ENCODE peak calls at places on chromosomes 16 and 17, in six cellular contexts. F is heart left ventricle; H is A549; I is testis; R is H9; M is CD8-positive, alpha-beta T cell. T is an unnamed sample.
A peak's percentile ranks its signal among the peaks of the same experiment; 100 is the strongest.

GRCh38 chr17:3626831-3627565 is 9.1 kb downstream of the SHPK start:
- DNase-seq in F (no peak), H (no peak), I (no peak), R (no peak), M (no peak), T (no peak)

GRCh38 chr17:79732804-79733691 is 2.3 kb downstream of the ENPP7 start:
- DNase-seq in F (no peak), H (no peak), I (no peak), R (no peak), M (no peak), T (no peak)

GRCh38 chr17:79937981-79938695 is 97.5 kb downstream of the TBC1D16 start:
- DNase-seq in F (no peak), H (no peak), I (no peak), R (no peak), M (no peak), T (no peak)

GRCh38 chr16:57137566-57138273 is 45.3 kb downstream of the CPNE2 start:
- DNase-seq in F (no peak), H (no peak), I (no peak), R (no peak), M (no peak), T (no peak)

GRCh38 chr17:7058831-7059447 is 15.0 kb upstream of the SLC16A11 start:
- DNase-seq in F (no peak), H (no peak), I (no peak), R (no peak), M (no peak), T (no peak)

GRCh38 chr17:27346228-27346899 is 52.5 kb downstream of the WSB1 start:
- DNase-seq in F (no peak), H (no peak), I (no peak), R (no peak), M (no peak), T (no peak)

GRCh38 chr16:88549671-88550643 is 20.2 kb upstream of the ZC3H18 start:
- DNase-seq in F (no peak), H (no peak), I (peak; percentile 65), R (no peak), M (no peak), T (peak; percentile 13)

GRCh38 chr16:2211923-2212347 is 1.3 kb upstream of the BRICD5 start:
- DNase-seq in F (no peak), H (no peak), I (peak; percentile 45), R (no peak), M (no peak), T (no peak)

GRCh38 chr17:29570521-29570920 is 2.0 kb downstream of the TP53I13 start:
- DNase-seq in F (peak; percentile 6), H (no peak), I (peak; percentile 10), R (no peak), M (no peak), T (no peak)

GRCh38 chr16:60203525-60204124 is 1469.5 kb upstream of the GOT2 start:
- DNase-seq in F (no peak), H (peak; percentile 5), I (no peak), R (no peak), M (no peak), T (no peak)

GRCh38 chr16:78211951-78212350 is 112.5 kb downstream of the WWOX start:
- DNase-seq in F (no peak), H (no peak), I (no peak), R (peak; percentile 71), M (no peak), T (no peak)

GRCh38 chr16:56106527-56106926 is 84.8 kb upstream of the GNAO1 start:
- DNase-seq in F (no peak), H (no peak), I (no peak), R (no peak), M (no peak), T (no peak)

GRCh38 chr16:15879255-15879804 is 9.1 kb downstream of the CEP20 start:
- DNase-seq in F (no peak), H (peak; percentile 90), I (no peak), R (no peak), M (no peak), T (no peak)

GRCh38 chr17:2711608-2712299 is at the start of gene CLUH:
- DNase-seq in F (peak; percentile 97), H (peak; percentile 98), I (peak; percentile 97), R (peak; percentile 82), M (peak; percentile 90), T (peak; percentile 79)

GRCh38 chr17:8679136-8679535 is 48.6 kb upstream of the MYH10 start:
- DNase-seq in F (no peak), H (no peak), I (no peak), R (no peak), M (no peak), T (no peak)

GRCh38 chr17:82388223-82388921 is 16.8 kb downstream of the UTS2R start:
- DNase-seq in F (no peak), H (no peak), I (no peak), R (no peak), M (no peak), T (no peak)

GRCh38 chr16:57797526-57798266 is 4.6 kb downstream of the KIFC3 start:
- DNase-seq in F (no peak), H (peak; percentile 60), I (no peak), R (peak; percentile 68), M (no peak), T (no peak)

GRCh38 chr17:50396261-50397110 is 837 bp downstream of the LRRC59 start:
- DNase-seq in F (peak; percentile 18), H (peak; percentile 58), I (peak; percentile 42), R (no peak), M (no peak), T (peak; percentile 43)

GRCh38 chr16:66409156-66409555 is 17.9 kb upstream of the BEAN1 start:
- DNase-seq in F (no peak), H (no peak), I (no peak), R (no peak), M (no peak), T (no peak)

GRCh38 chr16:68860978-68861892 is 17.9 kb downstream of the TANGO6 start:
- DNase-seq in F (no peak), H (no peak), I (no peak), R (no peak), M (no peak), T (no peak)

GRCh38 chr16:67400901-67401300 is 7.6 kb upstream of the TPPP3 start:
- DNase-seq in F (no peak), H (no peak), I (no peak), R (no peak), M (no peak), T (no peak)

GRCh38 chr16:380837-381787 is 666 bp downstream of the PGAP6 start:
- DNase-seq in F (peak; percentile 25), H (no peak), I (no peak), R (no peak), M (no peak), T (peak; percentile 34)

GRCh38 chr17:81733507-81734404 is 21.7 kb downstream of the SLC25A10 start:
- DNase-seq in F (peak; percentile 79), H (peak; percentile 100), I (peak; percentile 85), R (peak; percentile 94), M (no peak), T (peak; percentile 86)

GRCh38 chr16:54080524-54081008 is 206.0 kb downstream of the IRX3 start:
- DNase-seq in F (no peak), H (peak; percentile 31), I (peak; percentile 25), R (no peak), M (no peak), T (no peak)

DNA sequence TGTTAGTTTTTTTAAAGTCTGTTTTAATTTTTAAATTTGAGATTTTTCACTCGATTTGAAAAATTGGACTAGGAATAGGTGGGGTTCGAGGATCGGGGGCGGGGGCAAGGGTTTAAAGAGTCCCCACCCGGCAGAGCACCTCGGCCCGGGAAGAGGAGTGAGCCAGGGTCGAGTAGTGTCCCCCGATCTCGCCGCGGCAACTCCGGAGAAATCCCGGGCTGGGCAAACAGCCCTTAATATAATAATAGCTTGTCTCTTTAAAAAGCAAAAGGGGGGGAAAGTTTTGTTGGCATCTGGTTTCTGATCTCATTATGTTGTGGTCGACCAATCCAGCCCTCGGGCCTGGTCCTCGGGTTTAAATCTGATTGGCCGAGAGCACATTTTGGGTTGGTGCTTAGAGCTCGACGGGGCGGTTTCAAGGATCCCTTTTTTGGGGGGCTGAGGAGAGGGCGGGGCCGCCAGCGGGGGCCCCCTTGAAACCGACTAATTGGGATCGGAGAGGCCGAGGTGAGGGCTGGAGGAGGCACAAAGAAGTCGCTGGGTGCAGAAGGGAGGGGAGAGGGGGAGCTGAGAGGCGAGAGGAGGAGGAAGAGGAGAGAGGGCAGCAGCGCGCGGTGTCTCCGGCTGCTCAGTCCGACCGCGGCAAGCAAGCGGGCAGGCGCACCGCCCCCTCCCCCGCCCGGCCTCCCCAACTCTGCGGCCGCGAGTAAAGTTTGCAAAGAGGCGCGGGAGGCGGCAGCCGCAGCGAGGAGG is at the start of gene FZD2:
- DNase-seq in F (peak; percentile 89), H (peak; percentile 99), I (peak; percentile 94), R (peak; percentile 97), M (peak; percentile 21), T (peak; percentile 87)
- H3K4me1 ChIP-seq in F (peaks cover 3% of the 10 kb centered on the region), H (peaks cover 65% of the 10 kb centered on the region), I (peaks cover 4% of the 10 kb centered on the region), R (peaks cover 9% of the 10 kb centered on the region), M (peaks cover 11% of the 10 kb centered on the region), T (peaks cover 3% of the 10 kb centered on the region)

DNA sequence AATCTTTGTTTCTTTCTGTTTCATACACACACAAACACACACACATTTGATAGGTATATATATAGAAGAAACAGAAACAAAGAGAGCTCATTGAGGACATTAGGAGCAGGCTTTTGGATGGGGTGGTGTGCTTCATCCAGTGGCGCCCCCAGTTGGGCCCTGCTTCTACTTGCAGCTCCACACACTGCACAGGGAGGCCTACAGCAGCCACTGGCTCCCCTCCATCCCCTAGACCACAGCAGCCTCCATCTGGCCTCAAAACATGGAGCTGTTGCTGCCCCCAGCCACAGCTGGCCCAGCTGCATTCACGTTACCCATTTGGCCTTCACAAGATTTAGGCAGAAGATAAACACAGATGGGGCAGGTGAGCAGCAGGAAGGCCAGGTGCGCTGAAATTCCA is 33.1 kb upstream of the NF1 start:
- DNase-seq in F (no peak), H (no peak), I (no peak), R (peak; percentile 78), M (no peak), T (peak; percentile 5)
- TF ChIP-seq CTCF in F (no peak), H (no peak), I (no peak), R (peak; percentile 68), M (no peak), T (no peak)

GRCh38 chr17:15239471-15239870 is 25.7 kb downstream of the PMP22 start:
- DNase-seq in F (no peak), H (no peak), I (no peak), R (peak; percentile 10), M (no peak), T (no peak)
- H3K4me1 ChIP-seq in F (peaks cover 14% of the 10 kb centered on the region), H (no peaks in the 10 kb centered on the region), I (no peaks in the 10 kb centered on the region), R (peaks cover 4% of the 10 kb centered on the region), M (peaks cover 6% of the 10 kb centered on the region), T (no peaks in the 10 kb centered on the region)

DNA sequence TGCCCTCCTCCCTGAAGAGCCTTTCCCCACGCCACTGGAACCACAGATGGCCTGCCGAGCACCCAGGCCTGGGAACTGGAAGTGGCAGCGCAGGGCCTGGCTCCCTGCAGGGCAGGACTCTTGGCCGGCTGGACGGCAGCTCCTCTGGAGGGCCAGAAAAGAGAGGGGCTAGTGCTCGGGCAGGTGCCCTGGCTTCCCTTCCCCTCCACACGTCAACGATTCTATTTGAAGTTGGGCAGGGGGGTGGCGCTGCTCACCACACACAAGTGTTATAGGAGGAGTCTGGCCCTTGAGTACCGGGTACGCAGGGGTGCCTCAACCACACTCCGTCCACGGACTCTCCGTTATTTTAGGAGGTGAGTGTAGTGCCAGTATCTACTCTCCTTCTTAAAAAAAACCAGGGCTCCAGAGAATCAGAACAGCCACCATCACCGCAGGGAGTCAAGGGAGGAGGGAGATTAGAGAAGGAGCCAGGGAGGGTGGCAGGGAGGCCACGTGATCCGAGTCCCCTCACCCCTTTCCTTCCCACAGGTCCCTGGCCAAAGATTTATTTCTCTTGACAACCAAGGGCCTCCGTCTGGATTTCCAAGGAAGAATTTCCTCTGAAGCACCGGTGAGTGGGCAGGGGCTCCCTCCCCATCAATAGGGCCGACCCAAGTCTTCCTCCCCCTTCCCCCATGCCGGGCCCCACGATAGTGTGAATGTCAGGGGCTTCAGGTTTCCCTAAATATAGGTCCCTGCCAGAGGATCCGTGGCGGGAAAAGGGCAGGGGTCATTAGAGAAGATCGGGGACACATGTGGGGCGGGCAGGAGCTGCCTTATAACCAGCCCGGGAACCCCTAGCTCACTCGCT is 1.4 kb upstream of the ALDOA start:
- DNase-seq in F (peak; percentile 75), H (peak; percentile 73), I (peak; percentile 81), R (peak; percentile 77), M (peak; percentile 31), T (peak; percentile 76)
- TF ChIP-seq CTCF in F (peak; percentile 23), H (peak; percentile 55), I (peak; percentile 22), R (peak; percentile 34), M (peak; percentile 20), T (peak; percentile 46)